ENCODE peak calls at places on chromosomes 16 and 17, in ten cellular contexts. One of them, this sample, is unnamed.
A peak's percentile ranks its signal among the peaks of the same experiment; 100 is the strongest.

GRCh38 chr17:39271546-39271945 is 45.8 kb upstream of the STAC2 start:
- DNase-seq in mesothelial cell of epicardium: no peak
- DNase-seq in RWPE1: no peak
- DNase-seq in cardiac muscle cell: no peak
- DNase-seq in Calu3: no peak
- DNase-seq in HS-5: no peak
- DNase-seq in kidney epithelial cell: no peak
- DNase-seq in upper lobe of right lung: no peak
- DNase-seq in tibial nerve: no peak
- DNase-seq in Peyer's patch: no peak
- DNase-seq in this sample: no peak

GRCh38 chr17:38729886-38730525 is at the start of gene CISD3:
- DNase-seq in mesothelial cell of epicardium: peak; percentile 85
- DNase-seq in RWPE1: peak; percentile 83
- DNase-seq in cardiac muscle cell: peak; percentile 92
- DNase-seq in Calu3: peak; percentile 100
- DNase-seq in HS-5: no peak
- DNase-seq in kidney epithelial cell: no peak
- DNase-seq in upper lobe of right lung: peak; percentile 95
- DNase-seq in tibial nerve: peak; percentile 65
- DNase-seq in Peyer's patch: peak; percentile 86
- DNase-seq in this sample: peak; percentile 91

GRCh38 chr16:1941162-1941923 is 1.7 kb downstream of the MSRB1 start:
- DNase-seq in mesothelial cell of epicardium: no peak
- DNase-seq in RWPE1: no peak
- DNase-seq in cardiac muscle cell: no peak
- DNase-seq in Calu3: no peak
- DNase-seq in HS-5: no peak
- DNase-seq in kidney epithelial cell: no peak
- DNase-seq in upper lobe of right lung: no peak
- DNase-seq in tibial nerve: no peak
- DNase-seq in Peyer's patch: no peak
- DNase-seq in this sample: no peak

GRCh38 chr16:67537636-67538591 is 9.3 kb downstream of the RIPOR1 start:
- DNase-seq in mesothelial cell of epicardium: peak; percentile 54
- DNase-seq in RWPE1: no peak
- DNase-seq in cardiac muscle cell: peak; percentile 61
- DNase-seq in Calu3: peak; percentile 74
- DNase-seq in HS-5: no peak
- DNase-seq in kidney epithelial cell: no peak
- DNase-seq in upper lobe of right lung: peak; percentile 84
- DNase-seq in tibial nerve: no peak
- DNase-seq in Peyer's patch: peak; percentile 79
- DNase-seq in this sample: no peak

GRCh38 chr17:77375526-77375916 is 234.8 kb downstream of the SEC14L1 start:
- DNase-seq in mesothelial cell of epicardium: no peak
- DNase-seq in RWPE1: no peak
- DNase-seq in cardiac muscle cell: no peak
- DNase-seq in Calu3: no peak
- DNase-seq in HS-5: no peak
- DNase-seq in kidney epithelial cell: no peak
- DNase-seq in upper lobe of right lung: no peak
- DNase-seq in tibial nerve: no peak
- DNase-seq in Peyer's patch: no peak
- DNase-seq in this sample: no peak

GRCh38 chr16:25135239-25135878 is 23.8 kb downstream of the LCMT1 start:
- DNase-seq in mesothelial cell of epicardium: no peak
- DNase-seq in RWPE1: peak; percentile 26
- DNase-seq in cardiac muscle cell: no peak
- DNase-seq in Calu3: no peak
- DNase-seq in HS-5: peak; percentile 49
- DNase-seq in kidney epithelial cell: no peak
- DNase-seq in upper lobe of right lung: no peak
- DNase-seq in tibial nerve: no peak
- DNase-seq in Peyer's patch: no peak
- DNase-seq in this sample: peak; percentile 23

GRCh38 chr17:78173025-78173715 is 4.8 kb downstream of the SYNGR2 start:
- DNase-seq in mesothelial cell of epicardium: no peak
- DNase-seq in RWPE1: no peak
- DNase-seq in cardiac muscle cell: peak; percentile 60
- DNase-seq in Calu3: no peak
- DNase-seq in HS-5: no peak
- DNase-seq in kidney epithelial cell: no peak
- DNase-seq in upper lobe of right lung: no peak
- DNase-seq in tibial nerve: no peak
- DNase-seq in Peyer's patch: peak; percentile 74
- DNase-seq in this sample: no peak

GRCh38 chr16:337437-337836 is 15.1 kb downstream of the AXIN1 start:
- DNase-seq in mesothelial cell of epicardium: no peak
- DNase-seq in RWPE1: no peak
- DNase-seq in cardiac muscle cell: no peak
- DNase-seq in Calu3: no peak
- DNase-seq in HS-5: no peak
- DNase-seq in kidney epithelial cell: no peak
- DNase-seq in upper lobe of right lung: no peak
- DNase-seq in tibial nerve: no peak
- DNase-seq in Peyer's patch: no peak
- DNase-seq in this sample: no peak

GRCh38 chr17:82380860-82381702 is 9.5 kb downstream of the UTS2R start:
- DNase-seq in mesothelial cell of epicardium: no peak
- DNase-seq in RWPE1: no peak
- DNase-seq in cardiac muscle cell: no peak
- DNase-seq in Calu3: no peak
- DNase-seq in HS-5: no peak
- DNase-seq in kidney epithelial cell: no peak
- DNase-seq in upper lobe of right lung: no peak
- DNase-seq in tibial nerve: no peak
- DNase-seq in Peyer's patch: no peak
- DNase-seq in this sample: no peak

GRCh38 chr16:23786964-23787571 is 32.2 kb downstream of the CHP2 start:
- DNase-seq in mesothelial cell of epicardium: no peak
- DNase-seq in RWPE1: no peak
- DNase-seq in cardiac muscle cell: no peak
- DNase-seq in Calu3: no peak
- DNase-seq in HS-5: no peak
- DNase-seq in kidney epithelial cell: no peak
- DNase-seq in upper lobe of right lung: no peak
- DNase-seq in tibial nerve: no peak
- DNase-seq in Peyer's patch: no peak
- DNase-seq in this sample: no peak

GRCh38 chr16:89257757-89258465 is 40.4 kb downstream of the ZNF778 start:
- DNase-seq in mesothelial cell of epicardium: no peak
- DNase-seq in RWPE1: no peak
- DNase-seq in cardiac muscle cell: no peak
- DNase-seq in Calu3: no peak
- DNase-seq in HS-5: no peak
- DNase-seq in kidney epithelial cell: no peak
- DNase-seq in upper lobe of right lung: no peak
- DNase-seq in tibial nerve: no peak
- DNase-seq in Peyer's patch: no peak
- DNase-seq in this sample: no peak

GRCh38 chr17:77432791-77433190 is 292.0 kb downstream of the SEC14L1 start:
- DNase-seq in mesothelial cell of epicardium: no peak
- DNase-seq in RWPE1: no peak
- DNase-seq in cardiac muscle cell: no peak
- DNase-seq in Calu3: no peak
- DNase-seq in HS-5: no peak
- DNase-seq in kidney epithelial cell: no peak
- DNase-seq in upper lobe of right lung: no peak
- DNase-seq in tibial nerve: no peak
- DNase-seq in Peyer's patch: no peak
- DNase-seq in this sample: no peak

GRCh38 chr16:87945351-87946042 is 5.7 kb upstream of the BANP start:
- DNase-seq in mesothelial cell of epicardium: peak; percentile 84
- DNase-seq in RWPE1: peak; percentile 79
- DNase-seq in cardiac muscle cell: peak; percentile 42
- DNase-seq in Calu3: peak; percentile 98
- DNase-seq in HS-5: no peak
- DNase-seq in kidney epithelial cell: no peak
- DNase-seq in upper lobe of right lung: peak; percentile 89
- DNase-seq in tibial nerve: peak; percentile 51
- DNase-seq in Peyer's patch: peak; percentile 42
- DNase-seq in this sample: peak; percentile 71

GRCh38 chr17:57356722-57357391 is 100.5 kb downstream of the MSI2 start:
- DNase-seq in mesothelial cell of epicardium: no peak
- DNase-seq in RWPE1: no peak
- DNase-seq in cardiac muscle cell: no peak
- DNase-seq in Calu3: no peak
- DNase-seq in HS-5: no peak
- DNase-seq in kidney epithelial cell: no peak
- DNase-seq in upper lobe of right lung: no peak
- DNase-seq in tibial nerve: no peak
- DNase-seq in Peyer's patch: no peak
- DNase-seq in this sample: no peak

GRCh38 chr17:3861761-3862681 is 16.0 kb upstream of the NCBP3 start:
- DNase-seq in mesothelial cell of epicardium: no peak
- DNase-seq in RWPE1: no peak
- DNase-seq in cardiac muscle cell: no peak
- DNase-seq in Calu3: no peak
- DNase-seq in HS-5: no peak
- DNase-seq in kidney epithelial cell: no peak
- DNase-seq in upper lobe of right lung: no peak
- DNase-seq in tibial nerve: no peak
- DNase-seq in Peyer's patch: no peak
- DNase-seq in this sample: no peak

GRCh38 chr16:58506241-58507194 is 6.6 kb downstream of the NDRG4 start:
- DNase-seq in mesothelial cell of epicardium: no peak
- DNase-seq in RWPE1: no peak
- DNase-seq in cardiac muscle cell: no peak
- DNase-seq in Calu3: no peak
- DNase-seq in HS-5: no peak
- DNase-seq in kidney epithelial cell: no peak
- DNase-seq in upper lobe of right lung: no peak
- DNase-seq in tibial nerve: no peak
- DNase-seq in Peyer's patch: no peak
- DNase-seq in this sample: no peak

GRCh38 chr17:4678448-4679026 is 25.4 kb downstream of the PELP1 start:
- DNase-seq in mesothelial cell of epicardium: no peak
- DNase-seq in RWPE1: peak; percentile 57
- DNase-seq in cardiac muscle cell: peak; percentile 90
- DNase-seq in Calu3: peak; percentile 28
- DNase-seq in HS-5: peak; percentile 73
- DNase-seq in kidney epithelial cell: peak; percentile 75
- DNase-seq in upper lobe of right lung: no peak
- DNase-seq in tibial nerve: no peak
- DNase-seq in Peyer's patch: no peak
- DNase-seq in this sample: no peak

GRCh38 chr17:80229011-80229410 is 8.8 kb downstream of the SLC26A11 start:
- DNase-seq in mesothelial cell of epicardium: no peak
- DNase-seq in RWPE1: no peak
- DNase-seq in cardiac muscle cell: no peak
- DNase-seq in Calu3: no peak
- DNase-seq in HS-5: no peak
- DNase-seq in kidney epithelial cell: no peak
- DNase-seq in upper lobe of right lung: no peak
- DNase-seq in tibial nerve: no peak
- DNase-seq in Peyer's patch: no peak
- DNase-seq in this sample: no peak

GRCh38 chr16:3580686-3581085 is 3.5 kb upstream of the NLRC3 start:
- DNase-seq in mesothelial cell of epicardium: no peak
- DNase-seq in RWPE1: no peak
- DNase-seq in cardiac muscle cell: no peak
- DNase-seq in Calu3: no peak
- DNase-seq in HS-5: no peak
- DNase-seq in kidney epithelial cell: no peak
- DNase-seq in upper lobe of right lung: no peak
- DNase-seq in tibial nerve: no peak
- DNase-seq in Peyer's patch: no peak
- DNase-seq in this sample: no peak

GRCh38 chr16:85082553-85083050 is 29.7 kb downstream of the CIBAR2 start:
- DNase-seq in mesothelial cell of epicardium: no peak
- DNase-seq in RWPE1: no peak
- DNase-seq in cardiac muscle cell: peak; percentile 38
- DNase-seq in Calu3: no peak
- DNase-seq in HS-5: no peak
- DNase-seq in kidney epithelial cell: no peak
- DNase-seq in upper lobe of right lung: peak; percentile 70
- DNase-seq in tibial nerve: no peak
- DNase-seq in Peyer's patch: peak; percentile 51
- DNase-seq in this sample: no peak

GRCh38 chr16:70687671-70688265 is 1.9 kb upstream of the MTSS2 start:
- DNase-seq in mesothelial cell of epicardium: no peak
- DNase-seq in RWPE1: no peak
- DNase-seq in cardiac muscle cell: no peak
- DNase-seq in Calu3: no peak
- DNase-seq in HS-5: no peak
- DNase-seq in kidney epithelial cell: no peak
- DNase-seq in upper lobe of right lung: no peak
- DNase-seq in tibial nerve: no peak
- DNase-seq in Peyer's patch: no peak
- DNase-seq in this sample: no peak

GRCh38 chr16:84532855-84533486 is 28.5 kb upstream of the MEAK7 start:
- DNase-seq in mesothelial cell of epicardium: no peak
- DNase-seq in RWPE1: no peak
- DNase-seq in cardiac muscle cell: no peak
- DNase-seq in Calu3: no peak
- DNase-seq in HS-5: no peak
- DNase-seq in kidney epithelial cell: no peak
- DNase-seq in upper lobe of right lung: no peak
- DNase-seq in tibial nerve: no peak
- DNase-seq in Peyer's patch: no peak
- DNase-seq in this sample: no peak

GRCh38 chr17:77420476-77420803 is 279.7 kb downstream of the SEC14L1 start:
- DNase-seq in mesothelial cell of epicardium: no peak
- DNase-seq in RWPE1: no peak
- DNase-seq in cardiac muscle cell: no peak
- DNase-seq in Calu3: no peak
- DNase-seq in HS-5: no peak
- DNase-seq in kidney epithelial cell: no peak
- DNase-seq in upper lobe of right lung: no peak
- DNase-seq in tibial nerve: no peak
- DNase-seq in Peyer's patch: no peak
- DNase-seq in this sample: no peak

GRCh38 chr17:75571197-75571884 is 16.3 kb upstream of the MYO15B start:
- DNase-seq in mesothelial cell of epicardium: no peak
- DNase-seq in RWPE1: no peak
- DNase-seq in cardiac muscle cell: no peak
- DNase-seq in Calu3: no peak
- DNase-seq in HS-5: no peak
- DNase-seq in kidney epithelial cell: no peak
- DNase-seq in upper lobe of right lung: peak; percentile 67
- DNase-seq in tibial nerve: no peak
- DNase-seq in Peyer's patch: peak; percentile 77
- DNase-seq in this sample: no peak

GRCh38 chr17:4585203-4585939 is 1.0 kb downstream of the SMTNL2 start:
- DNase-seq in mesothelial cell of epicardium: no peak
- DNase-seq in RWPE1: no peak
- DNase-seq in cardiac muscle cell: peak; percentile 54
- DNase-seq in Calu3: no peak
- DNase-seq in HS-5: no peak
- DNase-seq in kidney epithelial cell: no peak
- DNase-seq in upper lobe of right lung: peak; percentile 53
- DNase-seq in tibial nerve: no peak
- DNase-seq in Peyer's patch: no peak
- DNase-seq in this sample: no peak

GRCh38 chr17:39340731-39341130 is 60.7 kb downstream of the FBXL20 start:
- DNase-seq in mesothelial cell of epicardium: no peak
- DNase-seq in RWPE1: no peak
- DNase-seq in cardiac muscle cell: no peak
- DNase-seq in Calu3: no peak
- DNase-seq in HS-5: no peak
- DNase-seq in kidney epithelial cell: no peak
- DNase-seq in upper lobe of right lung: no peak
- DNase-seq in tibial nerve: no peak
- DNase-seq in Peyer's patch: no peak
- DNase-seq in this sample: no peak

GRCh38 chr17:49035470-49036269 is 38.5 kb downstream of the IGF2BP1 start:
- DNase-seq in mesothelial cell of epicardium: peak; percentile 66
- DNase-seq in RWPE1: peak; percentile 66
- DNase-seq in cardiac muscle cell: peak; percentile 70
- DNase-seq in Calu3: peak; percentile 90
- DNase-seq in HS-5: no peak
- DNase-seq in kidney epithelial cell: no peak
- DNase-seq in upper lobe of right lung: no peak
- DNase-seq in tibial nerve: no peak
- DNase-seq in Peyer's patch: peak; percentile 34
- DNase-seq in this sample: peak; percentile 48

GRCh38 chr17:70563301-70563820 is 394.0 kb downstream of the KCNJ2 start:
- DNase-seq in mesothelial cell of epicardium: no peak
- DNase-seq in RWPE1: no peak
- DNase-seq in cardiac muscle cell: peak; percentile 16
- DNase-seq in Calu3: no peak
- DNase-seq in HS-5: no peak
- DNase-seq in kidney epithelial cell: no peak
- DNase-seq in upper lobe of right lung: no peak
- DNase-seq in tibial nerve: no peak
- DNase-seq in Peyer's patch: no peak
- DNase-seq in this sample: no peak

This sample was measured in left colon.